ENCODE peak calls at places on chromosomes 2 and 18, in eight cellular contexts. K, A, Q, T, L, H, G and Y are unnamed samples. For H3K9me3, the result is how much of the 10 kb centered on the place peaks cover.

GRCh38 chr2:146623771-146624170 is 1221.1 kb upstream of the ACVR2A start:
- DNase-seq in T (no peak), Q (peak), K (no peak), L (no peak), H (no peak), A (no peak), G (peak), Y (no peak)

GRCh38 chr2:121018136-121019057 is 266.6 kb downstream of the TFCP2L1 start:
- DNase-seq in A (no peak), T (no peak), H (peak), G (peak), L (no peak), Q (peak), K (no peak), Y (no peak)

GRCh38 chr18:79465392-79465991 is 69.8 kb downstream of the NFATC1 start:
- DNase-seq in G (no peak), A (no peak), L (no peak), K (no peak), Q (no peak), T (no peak), H (no peak), Y (no peak)

GRCh38 chr18:48947102-48947501 is 3.7 kb downstream of the SMAD7 start:
- DNase-seq in A (no peak), G (no peak), K (no peak), T (no peak), H (no peak), Q (no peak), L (no peak), Y (no peak)

GRCh38 chr2:1653137-1653789 is 91.1 kb downstream of the PXDN start:
- DNase-seq in L (peak), K (no peak), T (no peak), Q (peak), H (peak), G (peak), A (peak), Y (no peak)

GRCh38 chr2:45273412-45274189 is 264.3 kb upstream of the SIX2 start:
- DNase-seq in H (no peak), A (no peak), K (peak), Q (no peak), G (no peak), L (no peak), T (no peak), Y (no peak)

GRCh38 chr2:206422493-206422892 is 20.8 kb upstream of the ADAM23 start:
- DNase-seq in K (no peak), Q (peak), L (no peak), H (no peak), G (peak), A (no peak), T (no peak), Y (no peak)

GRCh38 chr18:61735564-61736102 is 157.2 kb downstream of the RNF152 start:
- DNase-seq in K (no peak), Q (no peak), H (no peak), G (no peak), T (no peak), A (no peak), L (no peak), Y (no peak)

GRCh38 chr2:18118703-18119102 is 240.2 kb downstream of the KCNS3 start:
- DNase-seq in Q (peak), K (no peak), L (no peak), A (no peak), H (no peak), G (peak), T (no peak), Y (no peak)

GRCh38 chr18:24013061-24013460 is 1.5 kb upstream of the TTC39C start:
- DNase-seq in K (no peak), T (no peak), L (no peak), H (no peak), A (no peak), Q (peak), G (no peak), Y (no peak)

GRCh38 chr2:127117603-127118002 is 10.6 kb upstream of the BIN1 start:
- DNase-seq in G (no peak), Q (no peak), T (no peak), H (no peak), K (no peak), L (no peak), A (no peak), Y (no peak)

GRCh38 chr2:205865794-205866490 is 183.6 kb downstream of the NRP2 start:
- DNase-seq in T (no peak), K (no peak), G (peak), L (no peak), Q (no peak), A (no peak), H (no peak), Y (no peak)

GRCh38 chr2:20050104-20050711 is 1.2 kb downstream of the LAPTM4A start:
- DNase-seq in G (peak), H (no peak), A (no peak), Q (peak), L (no peak), T (no peak), K (peak), Y (peak)

GRCh38 chr2:147846382-147847081 is 1.7 kb downstream of the ACVR2A start:
- DNase-seq in Q (no peak), H (no peak), G (no peak), A (no peak), L (no peak), T (no peak), K (no peak), Y (no peak)

GRCh38 chr2:88016086-88016947 is at the start of gene RNU2-63P:
- DNase-seq in A (peak), K (peak), Q (peak), G (peak), L (no peak), T (peak), H (peak), Y (peak)

GRCh38 chr2:170739048-170739447 is 23.9 kb downstream of the SP5 start:
- DNase-seq in A (no peak), L (no peak), Q (peak), T (peak), H (no peak), G (peak), K (no peak), Y (no peak)

GRCh38 chr2:41736586-41736985 is 311.2 kb upstream of the PKDCC start:
- DNase-seq in K (no peak), A (no peak), G (no peak), H (no peak), T (no peak), L (no peak), Q (no peak), Y (no peak)

GRCh38 chr2:230208576-230208975 is 11.2 kb downstream of the SP110 start:
- DNase-seq in T (no peak), Q (no peak), L (no peak), G (no peak), K (no peak), A (no peak), H (no peak), Y (no peak)

GRCh38 chr2:100529900-100530299 is 32.9 kb upstream of the PDCL3 start:
- DNase-seq in Q (no peak), G (no peak), L (no peak), H (no peak), A (no peak), K (no peak), T (no peak), Y (no peak)

GRCh38 chr2:73503992-73504570 is 118.4 kb downstream of the ALMS1 start:
- DNase-seq in Q (no peak), A (no peak), G (no peak), T (no peak), H (no peak), L (no peak), K (no peak), Y (no peak)

GRCh38 chr2:135916232-135916631 is 40.0 kb upstream of the MCM6 start:
- DNase-seq in A (no peak), H (no peak), T (peak), Q (peak), L (no peak), K (no peak), G (peak), Y (no peak)

GRCh38 chr2:186431306-186431705 is 54.8 kb upstream of the ZC3H15 start:
- DNase-seq in T (no peak), L (no peak), G (no peak), A (no peak), H (no peak), K (no peak), Q (no peak), Y (no peak)

GRCh38 chr2:190214434-190215194 is 105.0 kb downstream of the HIBCH start:
- DNase-seq in L (no peak), Q (no peak), H (no peak), K (no peak), A (no peak), G (peak), T (no peak), Y (no peak)

GRCh38 chr2:179886-180285 is 83.9 kb downstream of the SH3YL1 start:
- DNase-seq in K (no peak), L (no peak), T (no peak), A (no peak), G (no peak), Q (no peak), H (no peak), Y (no peak)

GRCh38 chr2:105887246-105887645 is 142.5 kb downstream of the NCK2 start:
- DNase-seq in A (no peak), L (no peak), G (peak), H (no peak), Q (peak), T (no peak), K (no peak), Y (no peak)

GRCh38 chr2:96928277-96928781 is 58.1 kb downstream of the FAM178B start:
- DNase-seq in G (peak), L (no peak), H (peak), Q (no peak), K (no peak), A (no peak), T (no peak), Y (no peak)
- TF ChIP-seq CTCF in G (no peak), L (no peak), H (no peak), Q (no peak), K (no peak), A (no peak), T (no peak), Y (no peak)

GRCh38 chr2:9336534-9337354 is 86.6 kb downstream of the ITGB1BP1 start:
- DNase-seq in K (peak), G (peak), A (no peak), H (peak), Q (peak), T (peak), L (no peak), Y (peak)

GRCh38 chr2:9335322-9335754 is 88.0 kb downstream of the ITGB1BP1 start:
- DNase-seq in Q (no peak), A (no peak), H (no peak), T (no peak), L (no peak), G (no peak), K (no peak), Y (no peak)

GRCh38 chr2:9334722-9335121 is 88.6 kb downstream of the ITGB1BP1 start:
- DNase-seq in K (no peak), H (no peak), T (no peak), A (no peak), L (no peak), G (no peak), Q (no peak), Y (no peak)

GRCh38 chr2:9337901-9338300 is 85.4 kb downstream of the ITGB1BP1 start:
- DNase-seq in A (no peak), G (no peak), Q (no peak), T (no peak), H (no peak), K (no peak), L (no peak), Y (no peak)

DNA sequence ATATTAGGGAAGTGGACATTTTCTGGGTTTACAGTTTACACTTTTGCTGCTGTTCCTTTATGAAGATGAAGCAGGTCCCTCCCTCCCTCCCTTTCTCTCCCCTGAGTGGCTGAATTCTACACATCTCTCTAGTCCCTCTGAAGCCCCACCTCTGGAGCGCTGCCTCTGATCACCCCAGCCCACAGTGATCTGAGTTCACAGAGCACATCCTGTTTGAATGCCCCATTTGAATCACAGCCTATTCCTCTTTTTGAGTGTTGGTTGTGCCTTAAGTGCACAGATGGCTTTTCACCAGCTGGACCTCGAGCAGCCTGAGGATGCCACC is 87.2 kb downstream of the ITGB1BP1 start:
- DNase-seq in T (no peak), L (peak), Q (peak), G (peak), A (no peak), K (no peak), H (no peak), Y (no peak)
- H3K27ac ChIP-seq in T (no peak), L (no peak), Q (peak), G (no peak), A (no peak), K (no peak), H (peak), Y (no peak)

DNA sequence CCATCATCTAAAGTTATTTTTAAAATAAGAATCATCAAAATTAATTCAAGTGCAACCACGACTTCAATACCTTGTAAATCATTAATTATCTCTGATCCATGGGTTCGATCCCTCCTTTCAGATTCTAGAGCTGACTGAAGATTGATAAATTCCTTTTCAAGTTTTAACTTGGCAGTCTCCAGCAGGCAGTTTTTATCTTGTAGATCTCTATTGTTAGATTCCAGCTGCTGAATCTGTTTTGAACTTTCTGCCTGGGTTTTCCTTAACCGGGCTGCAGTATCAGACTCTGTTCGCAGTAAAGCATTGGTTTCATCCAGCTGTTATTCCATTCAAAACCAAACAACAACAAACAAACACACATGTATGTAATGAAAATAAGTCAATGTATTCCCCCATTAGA is 59.5 kb downstream of the SLC66A3 start:
- DNase-seq in G (no peak), A (no peak), T (no peak), L (no peak), H (no peak), Q (no peak), K (no peak), Y (no peak)
- H3K9me3 ChIP-seq in G (under half), A (under half), T (under half), L (under half), H (under half), Q (under half), K (under half), Y (under half)

GRCh38 chr2:237743561-237744269 is 54.9 kb upstream of the RBM44 start:
- DNase-seq in Q (peak), T (no peak), A (peak), H (no peak), G (no peak), L (no peak), K (no peak), Y (no peak)
- TF ChIP-seq CTCF in Q (peak), T (no peak), A (no peak), H (no peak), G (peak), L (no peak), K (no peak), Y (no peak)

DNA sequence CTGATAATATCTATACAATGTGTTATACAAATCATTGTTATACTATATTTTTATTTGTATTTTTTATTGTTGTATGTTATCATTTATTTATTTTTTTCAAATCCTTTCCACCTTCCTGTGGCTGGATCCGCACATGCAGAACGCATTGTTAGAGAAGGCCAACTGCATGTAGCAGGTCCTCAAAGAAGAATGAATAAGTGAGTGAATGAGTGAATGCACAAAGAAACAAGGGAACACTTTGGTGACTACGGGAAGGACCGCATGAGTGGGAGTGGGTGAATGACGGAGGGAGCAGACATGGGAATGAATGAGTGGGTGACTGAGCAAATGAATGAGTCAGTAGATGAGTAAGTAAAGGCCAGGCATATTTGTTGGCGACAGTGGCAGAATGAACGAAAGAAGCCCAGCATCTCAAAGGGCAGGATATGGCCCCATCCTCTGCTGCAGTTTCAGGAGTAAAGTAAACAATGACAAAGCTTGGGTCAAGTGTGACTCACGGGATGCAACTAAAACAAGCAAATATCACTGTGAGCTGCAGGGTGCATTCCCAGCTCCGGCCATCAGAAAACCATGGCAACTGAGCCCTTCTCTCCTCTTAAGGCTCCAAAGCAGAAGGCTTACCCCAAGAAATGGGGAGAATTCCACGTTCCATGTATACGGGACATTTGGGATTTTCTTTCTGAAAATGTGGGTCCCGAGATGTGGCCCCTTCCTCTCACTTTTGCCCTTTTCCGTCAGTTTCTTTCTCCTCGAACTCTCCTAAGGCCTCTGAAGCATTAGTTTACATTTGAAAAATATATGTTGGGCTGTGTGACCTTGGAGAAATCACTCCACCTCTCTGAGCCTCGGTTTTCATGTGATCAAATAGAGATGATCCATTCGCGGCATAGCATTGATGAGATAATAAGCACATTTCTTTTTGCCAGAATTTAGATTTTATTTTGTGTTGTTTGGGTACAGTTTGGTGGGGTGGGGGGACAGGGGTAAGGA is 24.5 kb downstream of the KCNF1 start:
- DNase-seq in T (peak), G (peak), H (no peak), A (no peak), L (no peak), Q (peak), K (no peak), Y (no peak)
- H3K27ac ChIP-seq in T (peak), G (peak), H (no peak), A (no peak), L (no peak), Q (peak), K (no peak), Y (no peak)

GRCh38 chr2:234666911-234667310 is 170.0 kb upstream of the ARL4C start:
- DNase-seq in G (no peak), T (no peak), A (no peak), L (no peak), K (no peak), Q (no peak), H (no peak), Y (no peak)
- H3K9me3 ChIP-seq in G (under half), T (under half), A (under half), L (under half), K (under half), Q (under half), H (under half), Y (under half)

GRCh38 chr2:51997571-51997970 is 965.6 kb upstream of the NRXN1 start:
- DNase-seq in A (no peak), G (no peak), L (no peak), Q (no peak), K (no peak), H (no peak), T (peak), Y (no peak)
- TF ChIP-seq CTCF in A (no peak), G (no peak), L (no peak), Q (no peak), K (no peak), H (no peak), T (no peak), Y (no peak)

GRCh38 chr2:42962521-42962953 is 170.2 kb upstream of the HAAO start:
- DNase-seq in T (no peak), H (peak), K (no peak), A (no peak), L (no peak), G (no peak), Q (peak), Y (no peak)
- H3K27ac ChIP-seq in T (no peak), H (peak), K (no peak), A (peak), L (peak), G (no peak), Q (no peak), Y (no peak)

DNA sequence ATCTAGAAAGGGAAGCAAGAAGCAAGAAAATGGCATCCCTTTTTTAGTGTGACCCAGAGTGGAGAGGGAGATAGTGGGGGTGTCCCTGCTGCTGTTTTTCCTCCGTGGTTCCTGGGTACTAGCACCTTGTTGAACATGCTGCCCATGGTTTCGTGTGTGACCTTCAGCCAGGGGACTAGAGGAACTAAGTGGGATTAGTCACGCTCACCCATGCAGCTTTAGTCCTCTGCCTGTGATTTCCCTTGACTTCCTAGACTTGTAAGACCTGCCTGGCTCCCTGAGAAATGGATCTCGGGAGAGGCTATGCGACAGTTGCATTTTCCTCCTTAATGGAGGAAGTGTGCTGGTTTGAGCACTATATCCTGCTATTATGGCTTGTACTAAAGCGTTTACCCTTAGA is 471.4 kb downstream of the DCDC2C start:
- DNase-seq in T (peak), A (no peak), H (no peak), Q (no peak), K (no peak), L (no peak), G (no peak), Y (no peak)
- H3K9me3 ChIP-seq in T (under half), A (under half), H (under half), Q (under half), K (under half), L (under half), G (under half), Y (under half)

GRCh38 chr2:48018480-48018879 is 112.2 kb upstream of the FBXO11 start:
- DNase-seq in L (no peak), T (no peak), G (no peak), K (no peak), H (no peak), Q (no peak), A (no peak), Y (no peak)

GRCh38 chr2:48017136-48017535 is 110.8 kb upstream of the FBXO11 start:
- DNase-seq in Q (no peak), A (no peak), H (no peak), T (no peak), L (no peak), G (no peak), K (no peak), Y (no peak)

DNA sequence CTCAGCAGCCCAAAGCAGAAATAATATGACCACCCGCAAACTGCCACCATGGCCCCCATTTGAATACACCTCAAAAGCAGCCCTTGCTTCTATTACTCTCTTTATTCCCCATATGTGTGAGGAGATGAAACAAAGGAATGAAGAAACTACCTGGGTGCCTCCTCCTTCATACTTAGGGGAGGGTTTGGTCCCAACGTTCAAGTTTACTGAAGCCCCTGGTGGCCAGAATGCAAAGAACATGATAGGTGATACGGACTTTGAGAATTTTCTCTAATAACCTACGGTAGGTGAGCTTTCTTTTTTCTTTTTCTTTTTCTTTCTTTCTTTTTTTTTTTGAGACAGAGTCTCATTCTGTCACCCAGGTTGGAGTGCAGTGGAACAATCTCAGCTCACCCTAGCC is 110.3 kb upstream of the FBXO11 start:
- DNase-seq in L (no peak), T (peak), K (no peak), G (no peak), A (no peak), Q (no peak), H (no peak), Y (no peak)
- TF ChIP-seq CTCF in L (no peak), T (peak), K (no peak), G (peak), A (no peak), Q (no peak), H (no peak), Y (no peak)